ENCODE peak calls at places on chromosomes 1 and 21, in seven cellular contexts. One of them, this sample, is unnamed.

GRCh38 chr1:77400781-77401180 is 119.0 kb downstream of the AK5 start:
- DNase-seq in T-helper 1 cell: no peak
- DNase-seq in NCI-H187 treated with DMSO at 0.1 percent for 48 hours: no peak
- DNase-seq in GM12865: no peak
- DNase-seq in NCI-H2081: no peak
- DNase-seq in activated naive CD8-positive, alpha-beta T cell treated with anti-CD3 and anti-CD28 coated beads, Interleukin-2, amount 50 U/mL, for 24 hours: no peak
- DNase-seq in neural crest cell: no peak
- DNase-seq in this sample: no peak

GRCh38 chr1:160863422-160864131 is 890 bp upstream of the CD244 start:
- DNase-seq in T-helper 1 cell: no peak
- DNase-seq in NCI-H187 treated with DMSO at 0.1 percent for 48 hours: no peak
- DNase-seq in GM12865: no peak
- DNase-seq in NCI-H2081: no peak
- DNase-seq in activated naive CD8-positive, alpha-beta T cell treated with anti-CD3 and anti-CD28 coated beads, Interleukin-2, amount 50 U/mL, for 24 hours: no peak
- DNase-seq in neural crest cell: no peak
- DNase-seq in this sample: no peak

GRCh38 chr1:223748773-223749733 is 36.7 kb downstream of the CAPN2 start:
- DNase-seq in T-helper 1 cell: peak
- DNase-seq in NCI-H187 treated with DMSO at 0.1 percent for 48 hours: no peak
- DNase-seq in GM12865: peak
- DNase-seq in NCI-H2081: no peak
- DNase-seq in activated naive CD8-positive, alpha-beta T cell treated with anti-CD3 and anti-CD28 coated beads, Interleukin-2, amount 50 U/mL, for 24 hours: peak
- DNase-seq in neural crest cell: peak
- DNase-seq in this sample: peak

GRCh38 chr1:245953876-245954660 is 553.0 kb downstream of the SMYD3 start:
- DNase-seq in T-helper 1 cell: no peak
- DNase-seq in NCI-H187 treated with DMSO at 0.1 percent for 48 hours: no peak
- DNase-seq in GM12865: peak
- DNase-seq in NCI-H2081: no peak
- DNase-seq in activated naive CD8-positive, alpha-beta T cell treated with anti-CD3 and anti-CD28 coated beads, Interleukin-2, amount 50 U/mL, for 24 hours: peak
- DNase-seq in neural crest cell: no peak
- DNase-seq in this sample: no peak

GRCh38 chr21:42806489-42807140 is 72.7 kb downstream of the WDR4 start:
- DNase-seq in T-helper 1 cell: no peak
- DNase-seq in NCI-H187 treated with DMSO at 0.1 percent for 48 hours: no peak
- DNase-seq in GM12865: no peak
- DNase-seq in NCI-H2081: no peak
- DNase-seq in activated naive CD8-positive, alpha-beta T cell treated with anti-CD3 and anti-CD28 coated beads, Interleukin-2, amount 50 U/mL, for 24 hours: no peak
- DNase-seq in neural crest cell: no peak
- DNase-seq in this sample: no peak

GRCh38 chr1:107954719-107955415 is 10.1 kb downstream of the VAV3 start:
- DNase-seq in T-helper 1 cell: no peak
- DNase-seq in NCI-H187 treated with DMSO at 0.1 percent for 48 hours: no peak
- DNase-seq in GM12865: no peak
- DNase-seq in NCI-H2081: no peak
- DNase-seq in activated naive CD8-positive, alpha-beta T cell treated with anti-CD3 and anti-CD28 coated beads, Interleukin-2, amount 50 U/mL, for 24 hours: no peak
- DNase-seq in neural crest cell: no peak
- DNase-seq in this sample: no peak

GRCh38 chr1:227218870-227219578 is 99.3 kb downstream of the CDC42BPA start:
- DNase-seq in T-helper 1 cell: no peak
- DNase-seq in NCI-H187 treated with DMSO at 0.1 percent for 48 hours: no peak
- DNase-seq in GM12865: no peak
- DNase-seq in NCI-H2081: no peak
- DNase-seq in activated naive CD8-positive, alpha-beta T cell treated with anti-CD3 and anti-CD28 coated beads, Interleukin-2, amount 50 U/mL, for 24 hours: no peak
- DNase-seq in neural crest cell: no peak
- DNase-seq in this sample: no peak

GRCh38 chr21:42124081-42124480 is 53.0 kb downstream of the UMODL1 start:
- DNase-seq in T-helper 1 cell: no peak
- DNase-seq in NCI-H187 treated with DMSO at 0.1 percent for 48 hours: no peak
- DNase-seq in GM12865: no peak
- DNase-seq in NCI-H2081: no peak
- DNase-seq in activated naive CD8-positive, alpha-beta T cell treated with anti-CD3 and anti-CD28 coated beads, Interleukin-2, amount 50 U/mL, for 24 hours: no peak
- DNase-seq in neural crest cell: no peak
- DNase-seq in this sample: no peak

GRCh38 chr1:222749927-222750326 is 12.9 kb downstream of the FAM177B start:
- DNase-seq in T-helper 1 cell: no peak
- DNase-seq in NCI-H187 treated with DMSO at 0.1 percent for 48 hours: no peak
- DNase-seq in GM12865: no peak
- DNase-seq in NCI-H2081: no peak
- DNase-seq in activated naive CD8-positive, alpha-beta T cell treated with anti-CD3 and anti-CD28 coated beads, Interleukin-2, amount 50 U/mL, for 24 hours: no peak
- DNase-seq in neural crest cell: no peak
- DNase-seq in this sample: no peak

GRCh38 chr1:199123615-199124014 is 484.8 kb downstream of the PTPRC start:
- DNase-seq in T-helper 1 cell: no peak
- DNase-seq in NCI-H187 treated with DMSO at 0.1 percent for 48 hours: no peak
- DNase-seq in GM12865: no peak
- DNase-seq in NCI-H2081: no peak
- DNase-seq in activated naive CD8-positive, alpha-beta T cell treated with anti-CD3 and anti-CD28 coated beads, Interleukin-2, amount 50 U/mL, for 24 hours: no peak
- DNase-seq in neural crest cell: no peak
- DNase-seq in this sample: no peak

GRCh38 chr21:27423906-27424595 is 457.2 kb upstream of the ADAMTS5 start:
- DNase-seq in T-helper 1 cell: no peak
- DNase-seq in NCI-H187 treated with DMSO at 0.1 percent for 48 hours: no peak
- DNase-seq in GM12865: no peak
- DNase-seq in NCI-H2081: no peak
- DNase-seq in activated naive CD8-positive, alpha-beta T cell treated with anti-CD3 and anti-CD28 coated beads, Interleukin-2, amount 50 U/mL, for 24 hours: no peak
- DNase-seq in neural crest cell: no peak
- DNase-seq in this sample: no peak

GRCh38 chr1:6205849-6206845 is at the start of gene RNF207:
- DNase-seq in T-helper 1 cell: peak
- DNase-seq in NCI-H187 treated with DMSO at 0.1 percent for 48 hours: no peak
- DNase-seq in GM12865: peak
- DNase-seq in NCI-H2081: no peak
- DNase-seq in activated naive CD8-positive, alpha-beta T cell treated with anti-CD3 and anti-CD28 coated beads, Interleukin-2, amount 50 U/mL, for 24 hours: peak
- DNase-seq in neural crest cell: peak
- DNase-seq in this sample: peak

GRCh38 chr1:241396747-241397691 is 40.0 kb upstream of the RGS7 start:
- DNase-seq in T-helper 1 cell: no peak
- DNase-seq in NCI-H187 treated with DMSO at 0.1 percent for 48 hours: no peak
- DNase-seq in GM12865: no peak
- DNase-seq in NCI-H2081: no peak
- DNase-seq in activated naive CD8-positive, alpha-beta T cell treated with anti-CD3 and anti-CD28 coated beads, Interleukin-2, amount 50 U/mL, for 24 hours: no peak
- DNase-seq in neural crest cell: no peak
- DNase-seq in this sample: no peak

GRCh38 chr1:19310720-19311502 is 1.0 kb downstream of the AKR7A2 start:
- DNase-seq in T-helper 1 cell: no peak
- DNase-seq in NCI-H187 treated with DMSO at 0.1 percent for 48 hours: no peak
- DNase-seq in GM12865: no peak
- DNase-seq in NCI-H2081: peak
- DNase-seq in activated naive CD8-positive, alpha-beta T cell treated with anti-CD3 and anti-CD28 coated beads, Interleukin-2, amount 50 U/mL, for 24 hours: no peak
- DNase-seq in neural crest cell: no peak
- DNase-seq in this sample: no peak

GRCh38 chr1:175604598-175604997 is 138.8 kb downstream of the TNR start:
- DNase-seq in T-helper 1 cell: no peak
- DNase-seq in NCI-H187 treated with DMSO at 0.1 percent for 48 hours: no peak
- DNase-seq in GM12865: no peak
- DNase-seq in NCI-H2081: no peak
- DNase-seq in activated naive CD8-positive, alpha-beta T cell treated with anti-CD3 and anti-CD28 coated beads, Interleukin-2, amount 50 U/mL, for 24 hours: no peak
- DNase-seq in neural crest cell: no peak
- DNase-seq in this sample: no peak

GRCh38 chr1:116748272-116748671 is 6.0 kb upstream of the CD2 start:
- DNase-seq in T-helper 1 cell: no peak
- DNase-seq in NCI-H187 treated with DMSO at 0.1 percent for 48 hours: no peak
- DNase-seq in GM12865: no peak
- DNase-seq in NCI-H2081: no peak
- DNase-seq in activated naive CD8-positive, alpha-beta T cell treated with anti-CD3 and anti-CD28 coated beads, Interleukin-2, amount 50 U/mL, for 24 hours: no peak
- DNase-seq in neural crest cell: no peak
- DNase-seq in this sample: no peak

GRCh38 chr1:116915182-116915611 is 5.5 kb downstream of the PTGFRN start:
- DNase-seq in T-helper 1 cell: no peak
- DNase-seq in NCI-H187 treated with DMSO at 0.1 percent for 48 hours: no peak
- DNase-seq in GM12865: no peak
- DNase-seq in NCI-H2081: no peak
- DNase-seq in activated naive CD8-positive, alpha-beta T cell treated with anti-CD3 and anti-CD28 coated beads, Interleukin-2, amount 50 U/mL, for 24 hours: no peak
- DNase-seq in neural crest cell: no peak
- DNase-seq in this sample: no peak

GRCh38 chr1:58933599-58933926 is 149.7 kb upstream of the JUN start:
- DNase-seq in T-helper 1 cell: no peak
- DNase-seq in NCI-H187 treated with DMSO at 0.1 percent for 48 hours: no peak
- DNase-seq in GM12865: no peak
- DNase-seq in NCI-H2081: no peak
- DNase-seq in activated naive CD8-positive, alpha-beta T cell treated with anti-CD3 and anti-CD28 coated beads, Interleukin-2, amount 50 U/mL, for 24 hours: no peak
- DNase-seq in neural crest cell: no peak
- DNase-seq in this sample: no peak

GRCh38 chr1:185309566-185309965 is 7.5 kb downstream of the IVNS1ABP start:
- DNase-seq in T-helper 1 cell: no peak
- DNase-seq in NCI-H187 treated with DMSO at 0.1 percent for 48 hours: no peak
- DNase-seq in GM12865: no peak
- DNase-seq in NCI-H2081: no peak
- DNase-seq in activated naive CD8-positive, alpha-beta T cell treated with anti-CD3 and anti-CD28 coated beads, Interleukin-2, amount 50 U/mL, for 24 hours: no peak
- DNase-seq in neural crest cell: no peak
- DNase-seq in this sample: no peak

GRCh38 chr1:20885121-20885520 is 98.0 kb upstream of the HP1BP3 start:
- DNase-seq in T-helper 1 cell: no peak
- DNase-seq in NCI-H187 treated with DMSO at 0.1 percent for 48 hours: no peak
- DNase-seq in GM12865: no peak
- DNase-seq in NCI-H2081: no peak
- DNase-seq in activated naive CD8-positive, alpha-beta T cell treated with anti-CD3 and anti-CD28 coated beads, Interleukin-2, amount 50 U/mL, for 24 hours: no peak
- DNase-seq in neural crest cell: no peak
- DNase-seq in this sample: no peak

GRCh38 chr1:76640092-76640491 is 227.2 kb upstream of the ST6GALNAC5 start:
- DNase-seq in T-helper 1 cell: no peak
- DNase-seq in NCI-H187 treated with DMSO at 0.1 percent for 48 hours: no peak
- DNase-seq in GM12865: no peak
- DNase-seq in NCI-H2081: no peak
- DNase-seq in activated naive CD8-positive, alpha-beta T cell treated with anti-CD3 and anti-CD28 coated beads, Interleukin-2, amount 50 U/mL, for 24 hours: no peak
- DNase-seq in neural crest cell: no peak
- DNase-seq in this sample: no peak

GRCh38 chr1:244830639-244831038 is 4.8 kb upstream of the COX20 start:
- DNase-seq in T-helper 1 cell: no peak
- DNase-seq in NCI-H187 treated with DMSO at 0.1 percent for 48 hours: no peak
- DNase-seq in GM12865: no peak
- DNase-seq in NCI-H2081: no peak
- DNase-seq in activated naive CD8-positive, alpha-beta T cell treated with anti-CD3 and anti-CD28 coated beads, Interleukin-2, amount 50 U/mL, for 24 hours: no peak
- DNase-seq in neural crest cell: no peak
- DNase-seq in this sample: no peak

GRCh38 chr1:220808501-220809186 is 21.9 kb downstream of the MTARC1 start:
- DNase-seq in T-helper 1 cell: no peak
- DNase-seq in NCI-H187 treated with DMSO at 0.1 percent for 48 hours: no peak
- DNase-seq in GM12865: no peak
- DNase-seq in NCI-H2081: no peak
- DNase-seq in activated naive CD8-positive, alpha-beta T cell treated with anti-CD3 and anti-CD28 coated beads, Interleukin-2, amount 50 U/mL, for 24 hours: no peak
- DNase-seq in neural crest cell: no peak
- DNase-seq in this sample: no peak

GRCh38 chr21:25366116-25366515 is 241.2 kb downstream of the MRPL39 start:
- DNase-seq in T-helper 1 cell: no peak
- DNase-seq in NCI-H187 treated with DMSO at 0.1 percent for 48 hours: no peak
- DNase-seq in GM12865: no peak
- DNase-seq in NCI-H2081: no peak
- DNase-seq in activated naive CD8-positive, alpha-beta T cell treated with anti-CD3 and anti-CD28 coated beads, Interleukin-2, amount 50 U/mL, for 24 hours: no peak
- DNase-seq in neural crest cell: no peak
- DNase-seq in this sample: no peak

GRCh38 chr21:37264808-37265207 is 2.3 kb downstream of the VPS26C start:
- DNase-seq in T-helper 1 cell: no peak
- DNase-seq in NCI-H187 treated with DMSO at 0.1 percent for 48 hours: no peak
- DNase-seq in GM12865: no peak
- DNase-seq in NCI-H2081: no peak
- DNase-seq in activated naive CD8-positive, alpha-beta T cell treated with anti-CD3 and anti-CD28 coated beads, Interleukin-2, amount 50 U/mL, for 24 hours: no peak
- DNase-seq in neural crest cell: no peak
- DNase-seq in this sample: no peak

GRCh38 chr1:206513312-206514111 is 6.2 kb downstream of the RASSF5 start:
- DNase-seq in T-helper 1 cell: no peak
- DNase-seq in NCI-H187 treated with DMSO at 0.1 percent for 48 hours: no peak
- DNase-seq in GM12865: no peak
- DNase-seq in NCI-H2081: no peak
- DNase-seq in activated naive CD8-positive, alpha-beta T cell treated with anti-CD3 and anti-CD28 coated beads, Interleukin-2, amount 50 U/mL, for 24 hours: no peak
- DNase-seq in neural crest cell: no peak
- DNase-seq in this sample: no peak

GRCh38 chr1:228286505-228287417 is 78.9 kb downstream of the OBSCN start:
- DNase-seq in T-helper 1 cell: no peak
- DNase-seq in NCI-H187 treated with DMSO at 0.1 percent for 48 hours: no peak
- DNase-seq in GM12865: no peak
- DNase-seq in NCI-H2081: no peak
- DNase-seq in activated naive CD8-positive, alpha-beta T cell treated with anti-CD3 and anti-CD28 coated beads, Interleukin-2, amount 50 U/mL, for 24 hours: no peak
- DNase-seq in neural crest cell: no peak
- DNase-seq in this sample: no peak

GRCh38 chr1:113871597-113872113 is at the start of gene PTPN22:
- DNase-seq in T-helper 1 cell: peak
- DNase-seq in NCI-H187 treated with DMSO at 0.1 percent for 48 hours: no peak
- DNase-seq in GM12865: peak
- DNase-seq in NCI-H2081: no peak
- DNase-seq in activated naive CD8-positive, alpha-beta T cell treated with anti-CD3 and anti-CD28 coated beads, Interleukin-2, amount 50 U/mL, for 24 hours: peak
- DNase-seq in neural crest cell: no peak
- DNase-seq in this sample: peak

GRCh38 chr1:153429266-153430165 is 13.2 kb downstream of the S100A7A start:
- DNase-seq in T-helper 1 cell: no peak
- DNase-seq in NCI-H187 treated with DMSO at 0.1 percent for 48 hours: peak
- DNase-seq in GM12865: no peak
- DNase-seq in NCI-H2081: peak
- DNase-seq in activated naive CD8-positive, alpha-beta T cell treated with anti-CD3 and anti-CD28 coated beads, Interleukin-2, amount 50 U/mL, for 24 hours: no peak
- DNase-seq in neural crest cell: no peak
- DNase-seq in this sample: no peak

GRCh38 chr1:9244501-9245229 is 10.1 kb downstream of the H6PD start:
- DNase-seq in T-helper 1 cell: no peak
- DNase-seq in NCI-H187 treated with DMSO at 0.1 percent for 48 hours: no peak
- DNase-seq in GM12865: no peak
- DNase-seq in NCI-H2081: no peak
- DNase-seq in activated naive CD8-positive, alpha-beta T cell treated with anti-CD3 and anti-CD28 coated beads, Interleukin-2, amount 50 U/mL, for 24 hours: no peak
- DNase-seq in neural crest cell: no peak
- DNase-seq in this sample: no peak

GRCh38 chr1:72557446-72558049 is 275.2 kb upstream of the NEGR1 start:
- DNase-seq in T-helper 1 cell: no peak
- DNase-seq in NCI-H187 treated with DMSO at 0.1 percent for 48 hours: no peak
- DNase-seq in GM12865: peak
- DNase-seq in NCI-H2081: no peak
- DNase-seq in activated naive CD8-positive, alpha-beta T cell treated with anti-CD3 and anti-CD28 coated beads, Interleukin-2, amount 50 U/mL, for 24 hours: no peak
- DNase-seq in neural crest cell: no peak
- DNase-seq in this sample: no peak

GRCh38 chr21:34031835-34032370 is 41.5 kb upstream of the MRPS6 start:
- DNase-seq in T-helper 1 cell: no peak
- DNase-seq in NCI-H187 treated with DMSO at 0.1 percent for 48 hours: no peak
- DNase-seq in GM12865: peak
- DNase-seq in NCI-H2081: no peak
- DNase-seq in activated naive CD8-positive, alpha-beta T cell treated with anti-CD3 and anti-CD28 coated beads, Interleukin-2, amount 50 U/mL, for 24 hours: no peak
- DNase-seq in neural crest cell: no peak
- DNase-seq in this sample: no peak

GRCh38 chr1:158188618-158189017 is 7.9 kb downstream of the CD1D start:
- DNase-seq in T-helper 1 cell: no peak
- DNase-seq in NCI-H187 treated with DMSO at 0.1 percent for 48 hours: no peak
- DNase-seq in GM12865: no peak
- DNase-seq in NCI-H2081: no peak
- DNase-seq in activated naive CD8-positive, alpha-beta T cell treated with anti-CD3 and anti-CD28 coated beads, Interleukin-2, amount 50 U/mL, for 24 hours: no peak
- DNase-seq in neural crest cell: no peak
- DNase-seq in this sample: no peak

This sample was measured in effector CD8-positive, alpha-beta T cell.